ENCODE peak calls at places on chromosomes 3 and 15, in four cellular contexts. One of them, this sample, is unnamed.

GRCh38 chr3:131804565-131805133 is 230.2 kb downstream of the CPNE4 start:
- DNase-seq in uterus: no peak
- DNase-seq in AG04450: no peak
- DNase-seq in psoas muscle: no peak
- DNase-seq in this sample: no peak

GRCh38 chr3:158456114-158456513 is 114.9 kb upstream of the MLF1 start:
- DNase-seq in uterus: no peak
- DNase-seq in AG04450: peak; percentile 27
- DNase-seq in psoas muscle: no peak
- DNase-seq in this sample: no peak

GRCh38 chr15:26842391-26842790 is 24.5 kb upstream of the GABRA5 start:
- DNase-seq in uterus: no peak
- DNase-seq in AG04450: no peak
- DNase-seq in psoas muscle: no peak
- DNase-seq in this sample: no peak

GRCh38 chr15:66698971-66699370 is 3.1 kb upstream of the SMAD6 start:
- DNase-seq in uterus: no peak
- DNase-seq in AG04450: no peak
- DNase-seq in psoas muscle: no peak
- DNase-seq in this sample: no peak

GRCh38 chr3:169497567-169498257 is 165.8 kb downstream of the MECOM start:
- DNase-seq in uterus: no peak
- DNase-seq in AG04450: no peak
- DNase-seq in psoas muscle: no peak
- DNase-seq in this sample: no peak

GRCh38 chr15:75684648-75685047 is 28.0 kb downstream of the CSPG4 start:
- DNase-seq in uterus: no peak
- DNase-seq in AG04450: no peak
- DNase-seq in psoas muscle: no peak
- DNase-seq in this sample: no peak

GRCh38 chr15:66670698-66671580 is 31.1 kb upstream of the SMAD6 start:
- DNase-seq in uterus: no peak
- DNase-seq in AG04450: no peak
- DNase-seq in psoas muscle: no peak
- DNase-seq in this sample: no peak

GRCh38 chr3:34449305-34449704 is 650.9 kb downstream of the PDCD6IP start:
- DNase-seq in uterus: no peak
- DNase-seq in AG04450: no peak
- DNase-seq in psoas muscle: no peak
- DNase-seq in this sample: no peak

GRCh38 chr3:156675744-156676466 is 1.5 kb downstream of the TIPARP start:
- DNase-seq in uterus: peak; percentile 28
- DNase-seq in AG04450: peak; percentile 55
- DNase-seq in psoas muscle: peak; percentile 19
- DNase-seq in this sample: peak; percentile 41

GRCh38 chr15:101357885-101358284 is 62.8 kb upstream of the SNRPA1 start:
- DNase-seq in uterus: no peak
- DNase-seq in AG04450: no peak
- DNase-seq in psoas muscle: no peak
- DNase-seq in this sample: no peak

GRCh38 chr3:18201315-18201714 is 223.8 kb downstream of the SATB1 start:
- DNase-seq in uterus: no peak
- DNase-seq in AG04450: no peak
- DNase-seq in psoas muscle: no peak
- DNase-seq in this sample: no peak

DNA sequence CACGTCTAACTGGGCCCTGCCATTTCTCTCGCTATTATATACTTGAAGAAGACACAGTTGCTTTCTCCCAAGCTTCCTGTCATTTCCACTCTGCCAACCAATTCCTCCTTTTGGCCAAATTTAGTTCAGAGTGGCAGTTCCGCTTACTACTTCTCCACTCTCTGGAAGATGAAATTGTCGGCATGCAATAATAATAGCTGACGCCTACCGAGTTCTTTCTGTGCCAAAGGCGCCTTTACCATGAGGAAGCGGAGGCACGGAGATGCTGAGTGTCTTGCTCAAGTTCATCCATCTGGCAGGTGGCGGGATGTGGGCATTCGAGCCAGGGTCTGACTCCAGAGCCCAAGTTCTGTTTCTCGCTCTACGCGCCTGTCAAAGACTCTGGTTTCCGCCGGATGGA is 14.6 kb upstream of the NRROS start:
- DNase-seq in uterus: no peak
- DNase-seq in AG04450: no peak
- DNase-seq in psoas muscle: peak; percentile 35
- DNase-seq in this sample: peak; percentile 16
- H3K4me3 ChIP-seq in uterus: no peak overlapping the region
- H3K4me3 ChIP-seq in AG04450: no peak overlapping the region
- H3K4me3 ChIP-seq in psoas muscle: no peak overlapping the region
- H3K4me3 ChIP-seq in this sample: no peak overlapping the region

GRCh38 chr3:155661730-155662129 is 83.1 kb downstream of the PLCH1 start:
- DNase-seq in uterus: no peak
- DNase-seq in AG04450: no peak
- DNase-seq in psoas muscle: no peak
- DNase-seq in this sample: no peak
- H3K27ac ChIP-seq in uterus: no peak overlapping the region
- H3K27ac ChIP-seq in AG04450: no peak overlapping the region
- H3K27ac ChIP-seq in psoas muscle: no peak overlapping the region
- H3K27ac ChIP-seq in this sample: no peak overlapping the region

DNA sequence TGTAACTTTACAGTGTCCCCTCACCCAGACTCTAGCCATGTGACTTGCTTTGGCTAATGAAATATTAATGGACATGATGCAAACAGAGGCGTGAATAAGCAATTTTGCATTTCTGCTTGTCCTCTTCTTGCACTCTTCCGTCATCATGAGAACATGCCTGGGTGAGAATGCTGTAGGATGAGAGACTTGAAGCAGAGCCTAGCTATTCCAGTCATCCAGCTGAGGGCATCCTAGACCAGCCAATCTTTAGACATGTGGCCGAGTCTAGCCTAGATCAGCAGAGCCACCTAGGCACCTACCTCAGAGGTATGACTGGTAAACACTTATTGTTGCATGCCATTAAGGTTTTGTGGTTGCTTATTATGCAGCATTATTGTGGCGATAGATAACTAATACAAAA is 450.5 kb upstream of the AZI2 start:
- DNase-seq in uterus: no peak
- DNase-seq in AG04450: no peak
- DNase-seq in psoas muscle: no peak
- DNase-seq in this sample: no peak
- TF ChIP-seq CTCF in uterus: no peak
- TF ChIP-seq CTCF in AG04450: no peak
- TF ChIP-seq CTCF in psoas muscle: no peak
- TF ChIP-seq CTCF in this sample: no peak

GRCh38 chr15:89017370-89018066 is 70.7 kb upstream of the ABHD2 start:
- DNase-seq in uterus: peak; percentile 82
- DNase-seq in AG04450: peak; percentile 48
- DNase-seq in psoas muscle: peak; percentile 85
- DNase-seq in this sample: peak; percentile 50
- H3K4me3 ChIP-seq in uterus: peak overlapping the region; percentile 25
- H3K4me3 ChIP-seq in AG04450: peak overlapping the region; percentile 56
- H3K4me3 ChIP-seq in psoas muscle: peak overlapping the region; percentile 54
- H3K4me3 ChIP-seq in this sample: peak overlapping the region; percentile 46

GRCh38 chr3:183537295-183537730 is 18.2 kb downstream of the KLHL6 start:
- DNase-seq in uterus: no peak
- DNase-seq in AG04450: no peak
- DNase-seq in psoas muscle: peak; percentile 60
- DNase-seq in this sample: peak; percentile 62
- H3K27ac ChIP-seq in uterus: no peak overlapping the region
- H3K27ac ChIP-seq in AG04450: no peak overlapping the region
- H3K27ac ChIP-seq in psoas muscle: peak overlapping the region; percentile 78
- H3K27ac ChIP-seq in this sample: peak overlapping the region; percentile 76

DNA sequence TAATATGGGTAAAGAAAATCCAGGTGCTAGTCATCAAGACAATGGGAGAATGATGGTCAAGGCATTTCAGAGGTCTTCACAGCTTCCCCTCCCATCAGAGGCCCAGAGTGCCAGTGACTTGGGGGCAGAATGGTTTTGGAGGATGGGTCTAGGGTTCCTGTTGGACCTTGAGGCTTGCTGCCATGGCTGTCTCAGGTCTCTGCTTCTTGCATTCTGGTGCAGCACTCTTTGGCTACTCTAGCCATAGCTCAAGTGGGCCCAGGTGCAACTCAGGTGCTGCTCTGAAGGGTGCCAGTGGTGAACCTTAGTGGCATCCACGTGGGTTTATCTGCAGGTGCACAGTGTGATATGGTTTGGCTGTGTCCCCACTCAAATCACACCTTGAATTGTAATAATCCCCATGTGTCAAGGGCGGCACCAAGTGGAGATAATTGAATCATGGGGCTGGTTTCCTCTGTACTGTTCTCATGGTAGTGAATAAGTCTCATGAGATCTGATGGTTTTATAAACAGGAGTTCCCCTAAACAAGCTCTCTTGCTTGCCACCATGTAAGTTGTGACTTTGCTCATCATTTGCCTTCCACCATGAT is 48.5 kb upstream of the PEX5L start:
- DNase-seq in uterus: no peak
- DNase-seq in AG04450: no peak
- DNase-seq in psoas muscle: no peak
- DNase-seq in this sample: no peak
- TF ChIP-seq CTCF in uterus: no peak
- TF ChIP-seq CTCF in AG04450: no peak
- TF ChIP-seq CTCF in psoas muscle: no peak
- TF ChIP-seq CTCF in this sample: no peak

DNA sequence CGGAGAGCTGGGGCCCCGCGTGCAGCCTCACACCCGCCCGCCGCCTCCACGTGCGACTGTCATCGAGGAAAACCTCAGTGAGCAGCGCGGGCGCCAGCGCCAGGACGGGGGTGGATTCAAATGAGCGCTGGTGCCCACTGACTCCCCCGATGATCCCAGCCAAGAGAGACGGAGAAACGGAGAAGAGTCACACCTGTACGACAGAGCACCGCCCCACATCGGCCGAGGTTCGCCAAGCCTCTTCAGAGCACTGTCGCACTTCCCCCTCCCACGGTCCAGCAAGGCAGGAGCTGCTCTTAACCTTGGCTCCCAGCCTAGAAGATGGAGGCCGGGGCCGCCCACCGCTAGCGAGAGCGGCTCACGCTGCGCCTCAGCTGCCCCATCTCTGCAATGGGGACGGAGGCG is 130.9 kb upstream of the IQSEC1 start:
- DNase-seq in uterus: no peak
- DNase-seq in AG04450: no peak
- DNase-seq in psoas muscle: no peak
- DNase-seq in this sample: no peak
- H3K4me3 ChIP-seq in uterus: no peak overlapping the region
- H3K4me3 ChIP-seq in AG04450: no peak overlapping the region
- H3K4me3 ChIP-seq in psoas muscle: no peak overlapping the region
- H3K4me3 ChIP-seq in this sample: no peak overlapping the region

DNA sequence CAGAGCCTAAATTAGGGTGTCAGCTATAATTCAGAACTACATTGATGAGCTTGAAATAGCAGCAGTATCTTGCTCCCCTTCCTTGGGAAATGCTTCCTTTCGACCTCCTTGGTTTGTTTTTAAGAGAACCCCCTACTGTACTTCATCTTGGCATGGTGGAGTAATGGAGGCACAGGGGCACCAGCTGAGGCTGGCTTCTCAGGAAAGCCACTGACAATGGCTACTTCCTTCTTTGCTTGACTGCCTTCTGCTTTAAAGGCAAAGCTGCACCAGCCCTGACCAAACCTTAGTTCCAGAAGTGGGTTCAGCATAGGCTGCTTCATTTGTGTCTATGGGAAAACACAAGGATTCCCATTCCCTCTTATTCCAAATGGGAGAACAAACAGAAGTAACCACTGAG is 1.5 kb upstream of the FBXL22 start:
- DNase-seq in uterus: no peak
- DNase-seq in AG04450: no peak
- DNase-seq in psoas muscle: no peak
- DNase-seq in this sample: no peak
- H3K27ac ChIP-seq in uterus: peak overlapping the region; percentile 93
- H3K27ac ChIP-seq in AG04450: no peak overlapping the region
- H3K27ac ChIP-seq in psoas muscle: peak overlapping the region; percentile 90
- H3K27ac ChIP-seq in this sample: peak overlapping the region; percentile 89